ENCODE peak calls at places on chromosomes 11 and 22, in six cellular contexts. F is fibroblast of pulmonary artery; T is stimulated activated CD4-positive, alpha-beta T cell treated with anti-CD3 and anti-CD28 coated beads, TNF-alpha, amount 100 ng/mL, for 1 hour; G is activated CD4-positive, alpha-beta memory T cell treated with anti-CD3 and anti-CD28 coated beads for 36 hours; B is left lung; J is kidney glomerular epithelial cell. U is an unnamed sample.

GRCh38 chr22:28217277-28217676 is 298.2 kb upstream of the PITPNB start:
- DNase-seq in F (no peak), T (no peak), G (no peak), B (no peak), J (no peak), U (no peak)

GRCh38 chr22:36383110-36383581 is 4.6 kb downstream of the MYH9 start:
- DNase-seq in F (peak; percentile 59), T (no peak), G (peak; percentile 86), B (no peak), J (peak; percentile 77), U (peak; percentile 85)

GRCh38 chr11:1943977-1944376 is 3.2 kb upstream of the MRPL23 start:
- DNase-seq in F (peak; percentile 49), T (no peak), G (no peak), B (peak; percentile 47), J (no peak), U (peak; percentile 31)

GRCh38 chr11:86515297-86516094 is 140.8 kb downstream of the CCDC81 start:
- DNase-seq in F (peak; percentile 76), T (no peak), G (no peak), B (no peak), J (peak; percentile 90), U (peak; percentile 87)

GRCh38 chr11:19336331-19336730 is 95.6 kb upstream of the E2F8 start:
- DNase-seq in F (no peak), T (no peak), G (no peak), B (no peak), J (no peak), U (no peak)

GRCh38 chr22:31659246-31659645 is 2.8 kb downstream of the PISD start:
- DNase-seq in F (no peak), T (no peak), G (no peak), B (no peak), J (peak; percentile 60), U (peak; percentile 41)

GRCh38 chr22:19764636-19765476 is 4.3 kb downstream of the TBX1 start:
- DNase-seq in F (no peak), T (no peak), G (no peak), B (peak; percentile 34), J (no peak), U (no peak)

GRCh38 chr11:35969089-35970046 is 25.5 kb downstream of the LDLRAD3 start:
- DNase-seq in F (no peak), T (no peak), G (no peak), B (no peak), J (no peak), U (no peak)

GRCh38 chr11:76772783-76773106 is 10.4 kb upstream of the TSKU start:
- DNase-seq in F (no peak), T (no peak), G (no peak), B (no peak), J (no peak), U (no peak)

GRCh38 chr22:35629406-35630234 is 12.5 kb upstream of the MB start:
- DNase-seq in F (peak; percentile 97), T (no peak), G (peak; percentile 84), B (no peak), J (peak; percentile 95), U (peak; percentile 98)

GRCh38 chr11:1177020-1177770 is 19.4 kb downstream of the MUC5AC start:
- DNase-seq in F (no peak), T (no peak), G (no peak), B (peak; percentile 56), J (no peak), U (no peak)

GRCh38 chr22:42217752-42218280 is 52.6 kb downstream of the TCF20 start:
- DNase-seq in F (no peak), T (no peak), G (no peak), B (no peak), J (no peak), U (peak; percentile 44)

GRCh38 chr11:2271077-2271326 is 614 bp upstream of the ASCL2 start:
- DNase-seq in F (no peak), T (no peak), G (peak; percentile 41), B (peak; percentile 91), J (no peak), U (no peak)

GRCh38 chr22:40000171-40000570 is 5.4 kb downstream of the FAM83F start:
- DNase-seq in F (no peak), T (no peak), G (no peak), B (no peak), J (no peak), U (no peak)

GRCh38 chr11:84558085-84558905 is 1068.8 kb downstream of the DLG2 start:
- DNase-seq in F (peak; percentile 66), T (no peak), G (no peak), B (no peak), J (peak; percentile 44), U (peak; percentile 73)

GRCh38 chr22:43292633-43293025 is 50.5 kb downstream of the SCUBE1 start:
- DNase-seq in F (no peak), T (no peak), G (no peak), B (no peak), J (no peak), U (no peak)